ENCODE peak calls at places on chromosome 21, in four cellular contexts. J is left lung, Y is tibial nerve, X is HFF-Myc. D is an unnamed sample.

GRCh38 chr21:15793547-15794235 is 63.9 kb downstream of the USP25 start:
- DNase-seq in X (no peak), J (no peak), Y (no peak), D (no peak)

GRCh38 chr21:44943686-44944550 is 4.1 kb downstream of the SLX9 start:
- DNase-seq in J (peak), X (no peak), Y (no peak), D (no peak)

GRCh38 chr21:29453511-29453910 is 154.8 kb downstream of the BACH1 start:
- DNase-seq in Y (no peak), X (no peak), J (no peak), D (no peak)

GRCh38 chr21:15468368-15468767 is 261.4 kb upstream of the USP25 start:
- DNase-seq in Y (no peak), J (no peak), X (no peak), D (no peak)

GRCh38 chr21:36513430-36513829 is 33.5 kb upstream of the CLDN14 start:
- DNase-seq in X (no peak), J (no peak), Y (no peak), D (no peak)

GRCh38 chr21:42862774-42863503 is 16.4 kb downstream of the WDR4 start:
- DNase-seq in Y (no peak), J (peak), X (no peak), D (peak)

GRCh38 chr21:36684957-36685714 is 13.8 kb upstream of the SIM2 start:
- DNase-seq in J (no peak), X (no peak), Y (no peak), D (no peak)

GRCh38 chr21:41428311-41428710 is 2.3 kb downstream of the MX1 start:
- DNase-seq in J (no peak), X (no peak), Y (no peak), D (no peak)

GRCh38 chr21:38136201-38136600 is 120.6 kb upstream of the KCNJ15 start:
- DNase-seq in X (no peak), J (no peak), Y (no peak), D (peak)

GRCh38 chr21:42113926-42114409 is 42.9 kb downstream of the UMODL1 start:
- DNase-seq in J (no peak), X (no peak), Y (peak), D (peak)

GRCh38 chr21:29145354-29145782 is 14.9 kb downstream of the MAP3K7CL start:
- DNase-seq in Y (no peak), J (no peak), X (peak), D (peak)

GRCh38 chr21:42309753-42310213 is 5.4 kb downstream of the TFF3 start:
- DNase-seq in J (peak), X (peak), Y (peak), D (peak)

GRCh38 chr21:41712201-41712600 is 54.7 kb downstream of the RIPK4 start:
- DNase-seq in J (no peak), X (no peak), Y (no peak), D (no peak)

GRCh38 chr21:21268061-21268471 is 269.9 kb downstream of the NCAM2 start:
- DNase-seq in X (no peak), Y (no peak), J (no peak), D (no peak)

GRCh38 chr21:30628109-30628508 is 6.9 kb upstream of the KRTAP20-2 start:
- DNase-seq in Y (no peak), J (no peak), X (no peak), D (no peak)

GRCh38 chr21:39175154-39175553 is 8.1 kb downstream of the PSMG1 start:
- DNase-seq in X (no peak), Y (no peak), J (no peak), D (peak)
- TF ChIP-seq CTCF in X (no peak), Y (peak), J (peak), D (peak)

GRCh38 chr21:18460979-18461378 is 57.4 kb upstream of the TMPRSS15 start:
- DNase-seq in Y (no peak), J (no peak), X (no peak), D (no peak)
- H3K4me3 ChIP-seq in Y (no peak), J (no peak), X (no peak), D (no peak)

GRCh38 chr21:14116080-14116481 is 94.7 kb downstream of the LIPI start:
- DNase-seq in J (no peak), Y (no peak), X (no peak), D (no peak)

GRCh38 chr21:14119038-14119437 is 91.7 kb downstream of the LIPI start:
- DNase-seq in X (no peak), Y (no peak), J (no peak), D (no peak)

GRCh38 chr21:14121719-14122118 is 89.0 kb downstream of the LIPI start:
- DNase-seq in J (no peak), Y (no peak), X (no peak), D (peak)

GRCh38 chr21:14115646-14116045 is 95.1 kb downstream of the LIPI start:
- DNase-seq in Y (no peak), X (no peak), J (no peak), D (no peak)

GRCh38 chr21:14120091-14120734 is 90.5 kb downstream of the LIPI start:
- DNase-seq in X (peak), J (peak), Y (peak), D (peak)
- TF ChIP-seq CTCF in X (peak), J (peak), Y (no peak), D (peak)

DNA sequence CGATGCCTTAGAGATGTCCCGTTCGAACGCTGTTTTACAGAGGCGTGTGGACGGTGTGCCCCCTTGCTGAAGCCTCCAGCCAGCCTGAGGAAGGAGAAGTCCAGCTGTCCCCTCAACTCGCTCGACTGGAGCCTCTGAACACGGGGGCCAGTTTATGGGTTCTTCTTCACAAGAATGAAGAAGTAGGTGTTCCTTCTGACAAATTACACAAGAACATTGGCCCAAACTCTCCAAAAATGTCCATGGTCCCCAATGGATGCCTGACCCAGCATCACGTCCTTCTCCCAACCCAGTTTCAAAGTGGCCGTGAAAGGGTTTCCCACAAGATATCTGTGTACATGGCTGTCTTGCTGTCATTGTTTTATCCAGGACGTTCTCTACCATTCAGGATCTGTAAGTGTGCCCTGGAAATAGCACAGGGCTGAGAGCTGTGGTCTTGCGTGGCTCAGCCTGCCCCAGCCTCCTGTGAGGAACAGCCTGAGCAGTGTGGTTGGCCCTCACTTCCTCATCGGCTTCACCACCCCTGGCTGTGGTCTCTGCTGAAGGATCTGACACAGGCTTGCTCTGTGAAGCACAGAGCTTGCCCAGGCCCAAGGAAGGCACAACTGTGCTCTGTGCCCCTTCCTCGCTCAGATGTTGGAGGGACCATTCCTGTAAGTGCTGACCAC is 1.0 kb upstream of the S100B start:
- DNase-seq in X (no peak), Y (no peak), J (no peak), D (no peak)
- H3K4me3 ChIP-seq in X (no peak), Y (no peak), J (no peak), D (no peak)

GRCh38 chr21:32411366-32412161 is 942 bp upstream of the EVA1C start:
- DNase-seq in X (no peak), J (peak), Y (peak), D (no peak)

GRCh38 chr21:32413697-32414578 is 1.4 kb downstream of the EVA1C start:
- DNase-seq in Y (peak), X (no peak), J (no peak), D (peak)

GRCh38 chr21:32410916-32411315 is 1.6 kb upstream of the EVA1C start:
- DNase-seq in Y (no peak), J (no peak), X (no peak), D (no peak)

GRCh38 chr21:32412998-32413504 is 545 bp downstream of the EVA1C start:
- DNase-seq in J (peak), X (no peak), Y (peak), D (peak)

GRCh38 chr21:32412162-32412997 is at the start of gene EVA1C:
- DNase-seq in X (no peak), J (peak), Y (peak), D (peak)
- TF ChIP-seq CTCF in X (no peak), J (no peak), Y (peak), D (no peak)

GRCh38 chr21:45983981-45984551 is 2.5 kb downstream of the COL6A1 start:
- DNase-seq in J (peak), X (no peak), Y (no peak), D (no peak)
- H3K4me3 ChIP-seq in J (peak), X (peak), Y (peak), D (no peak)

D was measured in bronchial epithelial cell.